ENCODE peak calls at places on chromosomes 2 and 18, in nine cellular contexts. One of them, this sample, is unnamed.

GRCh38 chr2:63673865-63674533 is 85.2 kb downstream of the MDH1 start:
- DNase-seq in esophagus squamous epithelium: no peak
- DNase-seq in right lobe of liver: no peak
- DNase-seq in ovary: no peak
- DNase-seq in stomach: no peak
- DNase-seq in IMR-90: no peak
- DNase-seq in prostate gland: no peak
- DNase-seq in spleen: no peak
- DNase-seq in A549: no peak
- DNase-seq in this sample: peak

GRCh38 chr18:58076052-58076451 is 32.0 kb downstream of the NEDD4L start:
- DNase-seq in IMR-90: peak
- DNase-seq in prostate gland: no peak
- DNase-seq in ovary: no peak
- DNase-seq in esophagus squamous epithelium: no peak
- DNase-seq in right lobe of liver: no peak
- DNase-seq in stomach: no peak
- DNase-seq in spleen: no peak
- DNase-seq in A549: no peak
- DNase-seq in this sample: no peak

GRCh38 chr2:232348936-232349335 is 29.6 kb upstream of the ALPP start:
- DNase-seq in prostate gland: no peak
- DNase-seq in spleen: peak
- DNase-seq in esophagus squamous epithelium: no peak
- DNase-seq in stomach: peak
- DNase-seq in ovary: no peak
- DNase-seq in A549: peak
- DNase-seq in IMR-90: no peak
- DNase-seq in right lobe of liver: no peak
- DNase-seq in this sample: no peak

GRCh38 chr2:27776097-27776496 is 4.6 kb downstream of the MRPL33 start:
- DNase-seq in right lobe of liver: no peak
- DNase-seq in spleen: no peak
- DNase-seq in esophagus squamous epithelium: no peak
- DNase-seq in IMR-90: peak
- DNase-seq in prostate gland: peak
- DNase-seq in stomach: no peak
- DNase-seq in A549: no peak
- DNase-seq in ovary: peak
- DNase-seq in this sample: no peak

GRCh38 chr2:188068093-188068492 is 223.6 kb upstream of the GULP1 start:
- DNase-seq in right lobe of liver: no peak
- DNase-seq in ovary: no peak
- DNase-seq in esophagus squamous epithelium: no peak
- DNase-seq in spleen: no peak
- DNase-seq in IMR-90: peak
- DNase-seq in A549: no peak
- DNase-seq in prostate gland: no peak
- DNase-seq in stomach: no peak
- DNase-seq in this sample: no peak

GRCh38 chr2:191351298-191351697 is 106.1 kb downstream of the MYO1B start:
- DNase-seq in A549: no peak
- DNase-seq in ovary: no peak
- DNase-seq in IMR-90: peak
- DNase-seq in right lobe of liver: no peak
- DNase-seq in esophagus squamous epithelium: no peak
- DNase-seq in prostate gland: no peak
- DNase-seq in stomach: no peak
- DNase-seq in spleen: no peak
- DNase-seq in this sample: no peak

GRCh38 chr2:204177977-204178522 is 241.5 kb downstream of the ICOS start:
- DNase-seq in stomach: peak
- DNase-seq in spleen: peak
- DNase-seq in right lobe of liver: peak
- DNase-seq in esophagus squamous epithelium: no peak
- DNase-seq in IMR-90: no peak
- DNase-seq in prostate gland: peak
- DNase-seq in ovary: no peak
- DNase-seq in A549: peak
- DNase-seq in this sample: peak

GRCh38 chr2:182404102-182404501 is 22.7 kb downstream of the PDE1A start:
- DNase-seq in right lobe of liver: no peak
- DNase-seq in prostate gland: no peak
- DNase-seq in ovary: no peak
- DNase-seq in A549: peak
- DNase-seq in spleen: no peak
- DNase-seq in stomach: no peak
- DNase-seq in IMR-90: peak
- DNase-seq in esophagus squamous epithelium: no peak
- DNase-seq in this sample: no peak

GRCh38 chr2:107808986-107809385 is 17.7 kb upstream of the RGPD4 start:
- DNase-seq in A549: peak
- DNase-seq in IMR-90: no peak
- DNase-seq in spleen: no peak
- DNase-seq in ovary: no peak
- DNase-seq in prostate gland: no peak
- DNase-seq in right lobe of liver: no peak
- DNase-seq in stomach: no peak
- DNase-seq in esophagus squamous epithelium: no peak
- DNase-seq in this sample: peak

GRCh38 chr2:29196792-29197788 is 81.9 kb downstream of the CLIP4 start:
- DNase-seq in esophagus squamous epithelium: no peak
- DNase-seq in spleen: peak
- DNase-seq in ovary: peak
- DNase-seq in A549: peak
- DNase-seq in stomach: peak
- DNase-seq in IMR-90: peak
- DNase-seq in prostate gland: peak
- DNase-seq in right lobe of liver: peak
- DNase-seq in this sample: peak

GRCh38 chr18:28494151-28494550 is 317.2 kb upstream of the CDH2 start:
- DNase-seq in spleen: no peak
- DNase-seq in right lobe of liver: no peak
- DNase-seq in IMR-90: peak
- DNase-seq in A549: no peak
- DNase-seq in stomach: no peak
- DNase-seq in ovary: no peak
- DNase-seq in esophagus squamous epithelium: no peak
- DNase-seq in prostate gland: no peak
- DNase-seq in this sample: no peak

GRCh38 chr2:118554616-118555015 is 292.8 kb downstream of the EN1 start:
- DNase-seq in prostate gland: no peak
- DNase-seq in ovary: no peak
- DNase-seq in esophagus squamous epithelium: no peak
- DNase-seq in A549: no peak
- DNase-seq in IMR-90: no peak
- DNase-seq in right lobe of liver: no peak
- DNase-seq in spleen: no peak
- DNase-seq in stomach: no peak
- DNase-seq in this sample: no peak

GRCh38 chr2:55842009-55842408 is 81.6 kb downstream of the EFEMP1 start:
- DNase-seq in A549: peak
- DNase-seq in stomach: no peak
- DNase-seq in IMR-90: peak
- DNase-seq in ovary: no peak
- DNase-seq in prostate gland: no peak
- DNase-seq in esophagus squamous epithelium: no peak
- DNase-seq in right lobe of liver: no peak
- DNase-seq in spleen: no peak
- DNase-seq in this sample: no peak

GRCh38 chr2:47260971-47261370 is 105.9 kb upstream of the STPG4 start:
- DNase-seq in esophagus squamous epithelium: no peak
- DNase-seq in A549: no peak
- DNase-seq in prostate gland: no peak
- DNase-seq in IMR-90: no peak
- DNase-seq in right lobe of liver: no peak
- DNase-seq in ovary: no peak
- DNase-seq in stomach: no peak
- DNase-seq in spleen: no peak
- DNase-seq in this sample: no peak

GRCh38 chr2:239267411-239267941 is 133.3 kb downstream of the HDAC4 start:
- DNase-seq in spleen: peak
- DNase-seq in ovary: peak
- DNase-seq in IMR-90: peak
- DNase-seq in A549: no peak
- DNase-seq in stomach: peak
- DNase-seq in prostate gland: peak
- DNase-seq in right lobe of liver: peak
- DNase-seq in esophagus squamous epithelium: peak
- DNase-seq in this sample: peak
- TF ChIP-seq POLR2A in spleen: no peak
- TF ChIP-seq POLR2A in ovary: no peak
- TF ChIP-seq POLR2A in IMR-90: peak
- TF ChIP-seq POLR2A in A549: no peak
- TF ChIP-seq POLR2A in stomach: no peak
- TF ChIP-seq POLR2A in prostate gland: no peak
- TF ChIP-seq POLR2A in right lobe of liver: peak
- TF ChIP-seq POLR2A in esophagus squamous epithelium: peak
- TF ChIP-seq POLR2A in this sample: no peak

GRCh38 chr2:126664234-126664633 is 8.3 kb downstream of the GYPC start:
- DNase-seq in spleen: no peak
- DNase-seq in esophagus squamous epithelium: no peak
- DNase-seq in A549: no peak
- DNase-seq in right lobe of liver: no peak
- DNase-seq in prostate gland: no peak
- DNase-seq in stomach: no peak
- DNase-seq in IMR-90: no peak
- DNase-seq in ovary: no peak
- DNase-seq in this sample: no peak

GRCh38 chr2:126663184-126663963 is 7.4 kb downstream of the GYPC start:
- DNase-seq in spleen: no peak
- DNase-seq in right lobe of liver: no peak
- DNase-seq in IMR-90: no peak
- DNase-seq in A549: no peak
- DNase-seq in esophagus squamous epithelium: no peak
- DNase-seq in prostate gland: no peak
- DNase-seq in stomach: no peak
- DNase-seq in ovary: no peak
- DNase-seq in this sample: no peak

GRCh38 chr2:126665483-126665882 is 9.5 kb downstream of the GYPC start:
- DNase-seq in right lobe of liver: no peak
- DNase-seq in prostate gland: no peak
- DNase-seq in stomach: no peak
- DNase-seq in esophagus squamous epithelium: no peak
- DNase-seq in A549: no peak
- DNase-seq in IMR-90: no peak
- DNase-seq in spleen: no peak
- DNase-seq in ovary: no peak
- DNase-seq in this sample: no peak

GRCh38 chr2:126666003-126666402 is 10.0 kb downstream of the GYPC start:
- DNase-seq in right lobe of liver: no peak
- DNase-seq in esophagus squamous epithelium: no peak
- DNase-seq in ovary: no peak
- DNase-seq in stomach: no peak
- DNase-seq in A549: no peak
- DNase-seq in prostate gland: no peak
- DNase-seq in IMR-90: no peak
- DNase-seq in spleen: no peak
- DNase-seq in this sample: no peak

DNA sequence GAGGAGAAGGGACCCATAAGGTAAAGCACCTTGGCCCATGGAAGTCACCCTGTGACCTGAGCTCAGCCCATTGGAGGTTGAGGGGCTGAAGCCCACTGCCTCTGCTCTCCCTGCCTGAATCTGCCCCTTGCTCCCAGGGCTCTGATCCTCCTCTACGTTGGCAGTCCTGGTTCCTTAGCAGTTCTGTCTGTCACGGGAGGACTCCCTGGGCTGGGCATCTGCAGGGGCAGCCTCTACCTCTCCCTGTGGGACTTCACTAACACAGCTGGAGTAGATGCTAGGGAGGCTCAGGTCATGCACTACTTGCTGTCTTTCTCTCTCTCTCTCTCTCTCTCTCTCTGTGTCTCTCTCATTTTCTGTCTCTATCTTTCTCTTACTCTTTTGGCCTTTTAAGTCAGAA is 8.7 kb downstream of the GYPC start:
- DNase-seq in prostate gland: no peak
- DNase-seq in ovary: no peak
- DNase-seq in esophagus squamous epithelium: no peak
- DNase-seq in A549: no peak
- DNase-seq in spleen: no peak
- DNase-seq in stomach: no peak
- DNase-seq in IMR-90: no peak
- DNase-seq in right lobe of liver: no peak
- DNase-seq in this sample: no peak
- H3K4me3 ChIP-seq in prostate gland: no peak
- H3K4me3 ChIP-seq in ovary: no peak
- H3K4me3 ChIP-seq in esophagus squamous epithelium: no peak
- H3K4me3 ChIP-seq in A549: no peak
- H3K4me3 ChIP-seq in spleen: no peak
- H3K4me3 ChIP-seq in stomach: no peak
- H3K4me3 ChIP-seq in IMR-90: no peak
- H3K4me3 ChIP-seq in right lobe of liver: no peak
- H3K4me3 ChIP-seq in this sample: no peak

GRCh38 chr2:59462418-59463197 is 1090.8 kb downstream of the BCL11A start:
- DNase-seq in A549: no peak
- DNase-seq in ovary: no peak
- DNase-seq in prostate gland: no peak
- DNase-seq in esophagus squamous epithelium: no peak
- DNase-seq in spleen: no peak
- DNase-seq in right lobe of liver: no peak
- DNase-seq in stomach: no peak
- DNase-seq in IMR-90: no peak
- DNase-seq in this sample: no peak
- TF ChIP-seq CTCF in A549: no peak
- TF ChIP-seq CTCF in ovary: no peak
- TF ChIP-seq CTCF in prostate gland: no peak
- TF ChIP-seq CTCF in esophagus squamous epithelium: no peak
- TF ChIP-seq CTCF in spleen: no peak
- TF ChIP-seq CTCF in right lobe of liver: no peak
- TF ChIP-seq CTCF in stomach: no peak
- TF ChIP-seq CTCF in IMR-90: no peak
- TF ChIP-seq CTCF in this sample: no peak

DNA sequence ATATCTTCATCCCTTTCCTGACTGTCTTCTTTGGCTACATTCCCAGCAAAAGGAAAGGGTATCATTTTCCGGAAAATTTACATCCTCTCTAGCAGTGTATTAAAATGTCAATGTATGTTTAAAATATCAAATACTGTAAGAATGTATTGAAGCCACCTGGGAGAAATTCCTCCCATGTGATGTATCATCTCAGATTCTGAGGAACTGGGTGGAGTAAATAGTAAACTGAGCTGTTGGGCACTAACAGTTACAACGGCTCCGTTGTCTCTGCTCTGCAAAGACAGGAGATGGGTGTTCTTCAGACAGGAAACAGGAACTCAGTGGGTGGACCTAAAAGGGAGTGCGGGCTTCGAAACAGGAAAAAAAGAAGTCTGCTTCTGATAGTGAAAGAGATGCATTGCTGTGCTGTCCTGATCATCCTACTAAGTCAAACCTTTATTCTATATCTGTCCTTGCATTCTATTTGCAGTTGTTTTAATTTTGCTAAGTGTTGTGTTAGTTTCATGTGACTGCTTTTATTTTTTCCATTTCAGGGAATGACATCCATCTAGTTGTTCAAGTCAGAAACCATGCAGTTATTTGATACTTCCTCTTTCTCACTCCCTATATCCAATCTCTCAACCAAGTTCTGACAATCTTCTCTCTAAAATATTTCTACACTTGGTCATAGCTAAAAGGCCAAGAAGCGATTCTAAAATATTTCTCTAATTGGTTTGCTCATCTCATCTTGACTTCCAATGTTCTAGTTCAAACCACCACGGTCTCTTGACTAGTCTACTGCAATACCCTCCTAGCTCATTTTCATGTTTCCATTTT is 19.4 kb downstream of the DOK1 start:
- DNase-seq in right lobe of liver: no peak
- DNase-seq in stomach: no peak
- DNase-seq in ovary: no peak
- DNase-seq in spleen: no peak
- DNase-seq in esophagus squamous epithelium: no peak
- DNase-seq in prostate gland: no peak
- DNase-seq in A549: no peak
- DNase-seq in IMR-90: peak
- DNase-seq in this sample: no peak
- TF ChIP-seq POLR2A in right lobe of liver: no peak
- TF ChIP-seq POLR2A in stomach: no peak
- TF ChIP-seq POLR2A in ovary: no peak
- TF ChIP-seq POLR2A in spleen: no peak
- TF ChIP-seq POLR2A in esophagus squamous epithelium: no peak
- TF ChIP-seq POLR2A in prostate gland: no peak
- TF ChIP-seq POLR2A in A549: no peak
- TF ChIP-seq POLR2A in IMR-90: no peak
- TF ChIP-seq POLR2A in this sample: no peak

This sample was measured in body of pancreas.